ENCODE peak calls at places on chromosomes 2 and 18, in eight cellular contexts. E is T-helper 2 cell, J is fibroblast of the aortic adventitia, O is myocyte, R is hepatic stellate cell, W is H54, P is body of pancreas, A is DMS53. D is an unnamed sample.

GRCh38 chr2:67268806-67269205 is 128.3 kb upstream of the ETAA1 start:
- DNase-seq in E (no peak), J (peak; percentile 47), O (no peak), R (no peak), W (peak; percentile 19), P (no peak), A (no peak), D (no peak)

GRCh38 chr2:207487650-207488315 is 42.0 kb upstream of the CREB1 start:
- DNase-seq in E (no peak), J (peak; percentile 89), O (peak; percentile 61), R (peak; percentile 84), W (peak; percentile 45), P (no peak), A (peak; percentile 47), D (peak; percentile 53)

GRCh38 chr2:71291398-71291797 is 40.2 kb upstream of the ZNF638 start:
- DNase-seq in E (no peak), J (no peak), O (no peak), R (no peak), W (no peak), P (no peak), A (no peak), D (no peak)

GRCh38 chr2:180261976-180262375 is 254.9 kb upstream of the CWC22 start:
- DNase-seq in E (no peak), J (no peak), O (no peak), R (no peak), W (no peak), P (no peak), A (no peak), D (no peak)

GRCh38 chr18:45014047-45014501 is 333.4 kb downstream of the SETBP1 start:
- DNase-seq in E (no peak), J (peak; percentile 78), O (peak; percentile 75), R (peak; percentile 78), W (peak; percentile 7), P (peak; percentile 19), A (peak; percentile 52), D (no peak)

GRCh38 chr2:43080626-43081025 is 145.8 kb downstream of the ZFP36L2 start:
- DNase-seq in E (no peak), J (no peak), O (no peak), R (no peak), W (no peak), P (no peak), A (no peak), D (no peak)

GRCh38 chr2:237324446-237325236 is 89.3 kb downstream of the COL6A3 start:
- DNase-seq in E (no peak), J (peak; percentile 90), O (no peak), R (peak; percentile 60), W (no peak), P (no peak), A (peak; percentile 63), D (no peak)

GRCh38 chr2:239283961-239284801 is 116.6 kb downstream of the HDAC4 start:
- DNase-seq in E (no peak), J (no peak), O (no peak), R (no peak), W (no peak), P (no peak), A (no peak), D (no peak)

GRCh38 chr2:1818404-1818803 is 74.1 kb upstream of the PXDN start:
- DNase-seq in E (no peak), J (no peak), O (peak; percentile 64), R (no peak), W (no peak), P (no peak), A (no peak), D (no peak)

GRCh38 chr2:190301032-190301431 is 18.6 kb downstream of the HIBCH start:
- DNase-seq in E (no peak), J (no peak), O (no peak), R (no peak), W (no peak), P (no peak), A (no peak), D (no peak)

GRCh38 chr2:129902731-129903585 is 76.5 kb upstream of the RAB6C start:
- DNase-seq in E (no peak), J (no peak), O (no peak), R (no peak), W (no peak), P (no peak), A (no peak), D (no peak)

D was measured in COLO829.